ENCODE peak calls at places on chromosomes 7 and 10, in five cellular contexts. R, E, M, P and S are unnamed samples. For H3K27me3, the result is how much of the 10 kb centered on the place peaks cover.

GRCh38 chr7:138345567-138345966 is 114.5 kb upstream of the TRIM24 start:
- DNase-seq in R (no peak), M (no peak), P (no peak), E (no peak), S (no peak)

GRCh38 chr7:16298221-16298620 is 123.1 kb downstream of the CRPPA start:
- DNase-seq in R (no peak), M (no peak), P (no peak), E (no peak), S (no peak)

GRCh38 chr7:7779888-7780287 is 61.5 kb upstream of the RPA3 start:
- DNase-seq in E (no peak), R (no peak), M (no peak), P (no peak), S (no peak)

GRCh38 chr10:86197166-86197790 is 169.3 kb downstream of the GRID1 start:
- DNase-seq in R (no peak), E (no peak), P (no peak), M (peak), S (no peak)

GRCh38 chr10:22308390-22308789 is 7.8 kb upstream of the COMMD3 start:
- DNase-seq in P (no peak), M (no peak), R (no peak), E (peak), S (no peak)

GRCh38 chr7:45593121-45593541 is 19.0 kb downstream of the ADCY1 start:
- DNase-seq in M (no peak), R (no peak), E (no peak), P (no peak), S (peak)

GRCh38 chr7:151008511-151009323 is 15.6 kb downstream of the ATG9B start:
- DNase-seq in R (no peak), P (no peak), M (peak), E (no peak), S (no peak)

GRCh38 chr7:95996174-95996573 is 223.8 kb downstream of the DYNC1I1 start:
- DNase-seq in E (no peak), R (no peak), P (no peak), M (no peak), S (no peak)

GRCh38 chr10:121696854-121697253 is 98.6 kb upstream of the FGFR2 start:
- DNase-seq in E (no peak), P (no peak), M (no peak), R (no peak), S (no peak)

GRCh38 chr10:100731603-100732596 is 13.5 kb upstream of the PAX2 start:
- DNase-seq in E (no peak), P (no peak), M (no peak), R (no peak), S (no peak)

GRCh38 chr7:158973440-158973839 is 117.1 kb downstream of the DYNC2I1 start:
- DNase-seq in M (no peak), E (no peak), P (no peak), R (no peak), S (peak)

GRCh38 chr10:116838143-116838725 is 11.1 kb upstream of the ENO4 start:
- DNase-seq in M (no peak), E (no peak), P (no peak), R (no peak), S (no peak)

GRCh38 chr10:3132036-3133025 is 40.3 kb downstream of the PITRM1 start:
- DNase-seq in P (no peak), E (no peak), M (no peak), R (no peak), S (no peak)

GRCh38 chr7:76225379-76225778 is 23.7 kb downstream of the SRRM3 start:
- DNase-seq in P (no peak), R (no peak), M (no peak), E (no peak), S (no peak)

GRCh38 chr7:123580406-123581161 is 21.0 kb upstream of the ASB15 start:
- DNase-seq in P (no peak), M (no peak), R (no peak), E (peak), S (no peak)

GRCh38 chr7:138864667-138865066 is 66.7 kb upstream of the ATP6V0A4 start:
- DNase-seq in E (peak), R (peak), P (no peak), M (no peak), S (no peak)

GRCh38 chr10:70494966-70495365 is 16.4 kb downstream of the PALD1 start:
- DNase-seq in M (no peak), P (no peak), E (no peak), R (no peak), S (no peak)

GRCh38 chr7:29270979-29271658 is 76.5 kb downstream of the CHN2 start:
- DNase-seq in M (peak), R (no peak), E (peak), P (no peak), S (no peak)

GRCh38 chr10:23918839-23919238 is 290.1 kb upstream of the KIAA1217 start:
- DNase-seq in M (no peak), P (no peak), E (no peak), R (no peak), S (no peak)

GRCh38 chr10:28533571-28534304 is 820 bp downstream of the WAC start:
- DNase-seq in R (no peak), M (peak), P (peak), E (peak), S (peak)

GRCh38 chr7:11461999-11462398 is 370.0 kb downstream of the THSD7A start:
- DNase-seq in E (no peak), R (no peak), M (no peak), P (no peak), S (no peak)

GRCh38 chr10:29949411-29950011 is 109.9 kb downstream of the JCAD start:
- DNase-seq in M (no peak), P (no peak), E (peak), R (peak), S (no peak)

GRCh38 chr7:87332321-87332720 is 13.1 kb upstream of the CROT start:
- DNase-seq in R (no peak), P (no peak), M (no peak), E (no peak), S (no peak)

GRCh38 chr10:15745748-15746147 is 26.0 kb upstream of the ITGA8 start:
- DNase-seq in M (no peak), E (peak), P (no peak), R (no peak), S (no peak)

GRCh38 chr7:36781011-36781738 is 56.9 kb upstream of the AOAH start:
- DNase-seq in M (no peak), R (no peak), E (no peak), P (no peak), S (no peak)

GRCh38 chr7:36264123-36264916 is 111.3 kb downstream of the EEPD1 start:
- DNase-seq in P (no peak), R (no peak), M (no peak), E (no peak), S (no peak)

GRCh38 chr10:70822421-70822820 is 6.7 kb downstream of the SGPL1 start:
- DNase-seq in M (no peak), P (no peak), R (no peak), E (no peak), S (no peak)

GRCh38 chr7:157054927-157055326 is 44.5 kb upstream of the MNX1 start:
- DNase-seq in E (no peak), M (no peak), R (no peak), P (no peak), S (no peak)

GRCh38 chr10:61992683-61993629 is 91.5 kb downstream of the ARID5B start:
- DNase-seq in M (no peak), P (peak), E (peak), R (peak), S (no peak)

GRCh38 chr10:117964528-117964927 is 82.2 kb downstream of the RAB11FIP2 start:
- DNase-seq in R (no peak), E (no peak), M (no peak), P (no peak), S (no peak)

GRCh38 chr7:25359471-25360059 is 131.3 kb upstream of the NPVF start:
- DNase-seq in M (no peak), R (no peak), E (no peak), P (no peak), S (no peak)

GRCh38 chr7:85608804-85609203 is 421.9 kb upstream of the SEMA3D start:
- DNase-seq in R (no peak), M (no peak), P (no peak), E (no peak), S (no peak)

GRCh38 chr7:129271500-129272355 is 46.9 kb downstream of the AHCYL2 start:
- DNase-seq in R (no peak), P (no peak), M (no peak), E (peak), S (no peak)

GRCh38 chr7:156234192-156234591 is 406.4 kb upstream of the RNF32 start:
- DNase-seq in M (no peak), P (no peak), E (no peak), R (no peak), S (no peak)

GRCh38 chr10:31319602-31320178 is 674 bp downstream of the ZEB1 start:
- DNase-seq in R (no peak), E (no peak), P (no peak), M (no peak), S (no peak)

GRCh38 chr10:31320598-31321211 is 1.7 kb downstream of the ZEB1 start:
- DNase-seq in R (no peak), E (peak), P (no peak), M (peak), S (no peak)

GRCh38 chr10:31320179-31320597 is 1.2 kb downstream of the ZEB1 start:
- DNase-seq in M (peak), R (no peak), P (no peak), E (no peak), S (no peak)

GRCh38 chr10:31321396-31321941 is 2.5 kb downstream of the ZEB1 start:
- DNase-seq in P (no peak), R (no peak), E (no peak), M (no peak), S (no peak)

GRCh38 chr10:31322647-31323046 is 3.6 kb downstream of the ZEB1 start:
- DNase-seq in P (no peak), M (no peak), R (no peak), E (no peak), S (no peak)
- H3K27me3 ChIP-seq in P (under half), M (under half), R (under half), E (under half), S (half or more)

DNA sequence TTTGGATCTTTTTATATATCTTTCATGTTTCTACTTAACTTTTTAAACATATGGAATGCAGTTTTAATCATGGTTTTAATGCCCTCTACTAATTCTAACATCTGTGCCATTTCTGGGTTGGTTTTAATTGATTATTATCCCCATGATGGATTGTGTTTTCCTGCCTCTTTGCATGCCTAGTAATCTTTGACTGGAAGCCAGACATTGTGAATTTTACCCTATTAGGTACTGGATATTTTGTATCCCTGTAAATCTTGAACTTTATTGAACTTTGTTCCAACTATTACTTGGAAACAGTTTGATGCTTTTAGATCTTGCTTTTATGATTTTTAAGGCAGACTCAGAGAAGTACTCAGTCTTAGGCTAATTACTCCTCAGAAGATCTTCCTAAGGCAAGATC is 16.0 kb upstream of the RBM20 start:
- DNase-seq in P (no peak), E (no peak), M (no peak), R (no peak), S (no peak)
- H3K27me3 ChIP-seq in P (under half), E (under half), M (under half), R (under half), S (under half)

GRCh38 chr7:1741246-1741645 is 71.2 kb downstream of the ELFN1 start:
- DNase-seq in R (no peak), E (no peak), P (no peak), M (no peak), S (no peak)

GRCh38 chr7:1738511-1738910 is 68.4 kb downstream of the ELFN1 start:
- DNase-seq in M (no peak), P (no peak), R (no peak), E (no peak), S (no peak)

GRCh38 chr7:1739593-1739992 is 69.5 kb downstream of the ELFN1 start:
- DNase-seq in P (no peak), M (no peak), R (no peak), E (no peak), S (no peak)

GRCh38 chr7:1738956-1739355 is 68.9 kb downstream of the ELFN1 start:
- DNase-seq in M (no peak), R (no peak), E (no peak), P (no peak), S (no peak)

GRCh38 chr7:1740214-1740613 is 70.1 kb downstream of the ELFN1 start:
- DNase-seq in E (no peak), P (no peak), M (no peak), R (no peak), S (no peak)
- H3K27me3 ChIP-seq in E (under half), P (under half), M (under half), R (under half), S (under half)

DNA sequence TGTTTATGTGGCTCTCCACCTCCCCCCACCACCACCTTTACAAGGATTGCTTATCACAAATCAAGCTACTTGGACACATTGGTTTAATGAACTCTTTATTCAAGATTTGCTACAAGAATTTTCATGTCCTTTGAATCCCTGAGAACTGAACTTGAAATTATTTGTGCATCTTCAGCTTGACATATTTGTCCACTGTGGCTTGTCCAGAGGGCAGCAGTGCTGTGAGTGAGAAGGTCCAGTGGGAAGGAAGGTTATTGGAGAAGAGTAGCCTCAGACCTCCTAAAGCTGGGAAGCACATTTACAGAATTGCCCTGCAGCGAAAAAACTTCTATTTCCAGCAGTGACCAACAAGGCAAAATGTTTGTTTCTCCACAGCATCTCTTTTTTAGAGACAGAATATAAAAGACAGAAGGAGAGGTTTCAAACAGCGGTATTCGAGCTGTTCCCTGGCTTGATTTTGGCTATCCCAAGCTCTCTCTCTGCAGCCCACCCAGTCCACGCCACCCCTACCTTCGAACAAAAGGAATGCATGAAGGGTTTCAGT is 2.2 kb upstream of the HOXA11 start:
- DNase-seq in P (no peak), R (peak), M (no peak), E (no peak), S (no peak)
- H3K27me3 ChIP-seq in P (half or more), R (under half), M (half or more), E (half or more), S (under half)

DNA sequence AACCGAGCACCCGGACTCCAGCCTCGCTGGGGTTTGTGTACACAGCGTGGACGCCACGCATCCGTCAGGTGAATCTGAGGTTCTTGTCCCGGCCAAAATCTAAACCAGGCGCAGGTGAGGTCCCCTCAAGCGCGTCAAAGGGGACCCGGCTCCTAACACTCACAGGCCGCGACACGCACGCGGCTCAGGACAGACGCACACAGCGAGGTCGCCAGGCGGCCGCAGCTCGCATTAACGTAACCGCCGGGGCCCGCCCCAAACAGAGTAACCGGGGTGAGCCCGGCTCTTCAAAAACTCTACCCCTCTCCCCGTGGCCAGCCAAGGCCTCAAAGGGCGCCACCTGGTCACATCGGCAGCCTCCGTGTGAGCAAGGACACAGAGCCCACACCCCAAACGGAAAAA is 10.7 kb upstream of the NKX2-3 start:
- DNase-seq in E (no peak), R (no peak), M (no peak), P (no peak), S (no peak)
- H3K27me3 ChIP-seq in E (half or more), R (half or more), M (half or more), P (under half), S (half or more)

DNA sequence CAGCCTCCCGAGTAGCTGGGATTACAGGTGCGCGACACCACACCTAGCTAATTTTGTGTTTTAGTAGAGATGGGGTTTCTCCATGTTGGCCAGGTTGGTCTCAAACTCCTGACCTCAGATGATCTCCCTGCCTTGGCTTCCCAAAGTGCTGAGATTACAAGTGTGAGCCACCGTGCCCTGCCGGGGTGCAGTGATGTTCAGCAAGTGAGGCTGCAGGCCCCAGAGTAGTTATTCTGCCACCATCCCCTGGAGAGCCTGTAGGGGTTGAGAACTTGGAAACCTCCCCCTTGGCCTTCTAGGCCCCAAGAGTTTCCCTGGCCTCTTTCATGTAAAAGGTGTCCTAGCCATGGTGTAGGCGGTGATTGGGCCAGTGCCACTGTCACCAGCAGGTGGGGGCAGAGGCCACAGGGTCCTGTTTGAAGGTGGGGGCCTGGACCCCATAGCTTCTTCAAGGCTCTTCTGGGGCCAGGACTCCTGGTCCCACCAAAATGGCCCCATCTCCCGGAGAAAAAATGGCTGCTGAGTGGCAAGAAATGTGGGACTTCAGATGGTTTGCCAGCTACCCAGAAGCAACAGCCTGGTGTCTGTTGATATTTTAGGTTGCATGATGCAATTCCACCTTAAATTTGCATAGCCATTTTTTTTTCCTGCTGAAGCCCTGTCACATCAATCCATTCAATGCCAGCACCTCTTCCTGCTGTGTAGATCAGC is 25.5 kb upstream of the INMT start:
- DNase-seq in E (no peak), M (no peak), R (no peak), P (no peak), S (no peak)
- H3K27me3 ChIP-seq in E (under half), M (under half), R (under half), P (under half), S (under half)

DNA sequence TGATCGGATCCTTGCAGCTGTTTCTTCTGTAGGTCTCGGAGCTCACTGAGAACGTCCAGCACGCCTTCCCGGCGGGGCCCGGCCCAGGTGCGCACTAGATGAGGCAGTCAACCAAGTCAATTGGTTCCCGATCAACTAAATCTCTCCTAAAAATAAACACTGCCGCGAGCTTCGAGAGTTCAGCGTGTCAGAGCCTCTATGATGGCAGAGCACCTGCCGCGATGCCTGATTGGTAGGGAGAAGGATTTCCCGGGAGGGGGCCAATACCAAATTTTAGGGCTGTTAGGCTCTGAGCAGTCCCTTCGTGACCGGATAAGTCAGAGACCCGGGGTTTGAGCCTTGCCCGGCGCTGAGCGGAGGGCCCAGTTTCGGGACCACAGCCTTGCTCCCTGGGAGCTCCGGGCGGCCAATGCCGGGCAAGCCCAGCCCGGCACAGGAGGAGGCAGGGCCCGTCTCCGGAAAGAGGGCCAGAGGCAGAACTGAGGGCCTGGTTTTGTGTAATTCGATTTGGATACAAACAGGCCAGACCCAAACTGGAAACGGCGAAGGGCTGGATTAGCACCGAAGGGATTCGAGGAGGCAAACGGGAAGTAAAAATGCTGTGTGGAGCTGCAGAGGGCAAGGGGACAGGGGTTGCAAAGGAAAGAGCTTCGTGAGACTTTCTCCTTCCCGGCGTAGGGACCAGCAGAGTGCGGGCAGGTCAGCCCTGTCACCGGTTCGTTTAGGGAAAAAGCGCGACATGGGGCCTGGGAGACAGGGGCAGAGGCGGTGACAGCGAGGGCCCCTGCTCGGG is 583 bp downstream of the SLC26A5 start:
- DNase-seq in R (no peak), M (no peak), E (no peak), P (no peak), S (no peak)
- H3K27me3 ChIP-seq in R (under half), M (under half), E (under half), P (under half), S (half or more)

GRCh38 chr10:75611972-75612331 is 180.5 kb downstream of the LRMDA start:
- DNase-seq in M (no peak), R (no peak), P (no peak), E (no peak), S (no peak)
- H3K27me3 ChIP-seq in M (under half), R (under half), P (under half), E (under half), S (under half)